ENCODE peak calls at places on chromosome 10, in eight cellular contexts. S is left lung, M is astrocyte of the cerebellum, V is cardiac fibroblast, H is body of pancreas, A is AG09309, F is pancreas, B is hepatocyte. R is an unnamed sample.

GRCh38 chr10:128373071-128373749 is 247.0 kb upstream of the MKI67 start:
- DNase-seq in A (no peak), F (no peak), S (no peak), H (no peak), B (no peak), M (no peak), V (no peak), R (no peak)

GRCh38 chr10:61981460-61981859 is 80.0 kb downstream of the ARID5B start:
- DNase-seq in M (no peak), S (no peak), H (no peak), V (no peak), A (no peak), B (peak), F (no peak), R (no peak)

GRCh38 chr10:72261323-72262018 is 12.3 kb upstream of the DDIT4 start:
- DNase-seq in S (no peak), A (no peak), F (no peak), V (no peak), B (peak), H (no peak), M (no peak), R (no peak)

GRCh38 chr10:118978998-118979350 is 50.5 kb upstream of the NANOS1 start:
- DNase-seq in V (no peak), B (no peak), A (no peak), S (no peak), M (no peak), H (no peak), F (no peak), R (no peak)

GRCh38 chr10:79358811-79359210 is 11.5 kb downstream of the PPIF start:
- DNase-seq in H (no peak), M (no peak), V (no peak), S (no peak), B (peak), A (no peak), F (peak), R (no peak)

GRCh38 chr10:75600833-75601232 is 169.4 kb downstream of the LRMDA start:
- DNase-seq in A (no peak), F (no peak), S (no peak), H (no peak), B (no peak), M (no peak), V (no peak), R (no peak)

GRCh38 chr10:89524279-89524678 is 11.1 kb downstream of the SLC16A12 start:
- DNase-seq in V (no peak), A (no peak), M (no peak), H (no peak), S (no peak), F (no peak), B (no peak), R (no peak)

GRCh38 chr10:130050008-130050407 is 60.6 kb downstream of the C10orf143 start:
- DNase-seq in A (no peak), M (no peak), V (no peak), F (no peak), B (no peak), H (no peak), S (no peak), R (no peak)

GRCh38 chr10:20274580-20274979 is 458.3 kb downstream of the PLXDC2 start:
- DNase-seq in V (no peak), A (no peak), S (no peak), B (no peak), M (no peak), H (no peak), F (no peak), R (no peak)

GRCh38 chr10:132516771-132517725 is 20.5 kb upstream of the INPP5A start:
- DNase-seq in B (peak), V (peak), H (peak), M (peak), F (peak), A (peak), S (peak), R (peak)

GRCh38 chr10:126686732-126687693 is 16.5 kb upstream of the C10orf90 start:
- DNase-seq in B (no peak), F (no peak), V (no peak), H (no peak), A (no peak), M (no peak), S (no peak), R (no peak)
- H3K4me3 ChIP-seq in B (no peak), F (no peak), V (no peak), H (no peak), A (no peak), M (no peak), S (no peak), R (no peak)

DNA sequence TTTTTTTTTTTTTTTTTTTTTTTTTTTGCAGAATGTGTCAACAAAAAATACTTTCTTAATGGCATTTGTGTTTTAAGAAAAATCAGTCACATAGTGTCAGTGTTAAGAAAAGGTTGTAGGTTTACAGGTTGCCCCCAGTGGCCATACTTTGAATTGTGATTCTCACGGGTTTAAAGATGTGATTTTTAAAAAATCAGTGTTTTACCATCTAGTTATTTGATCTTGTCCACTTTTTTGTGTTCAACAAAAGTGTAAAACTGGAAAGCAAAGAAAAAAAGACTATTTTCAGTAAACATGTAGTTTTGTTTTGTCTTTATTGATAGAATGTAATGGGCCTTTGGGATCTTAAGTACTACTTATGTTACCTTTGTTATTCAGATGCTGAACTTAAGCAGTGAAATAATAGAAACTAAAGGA is 25.7 kb downstream of the SUV39H2 start:
- DNase-seq in V (peak), F (no peak), A (no peak), M (no peak), B (peak), S (no peak), H (no peak), R (no peak)
- TF ChIP-seq CTCF in V (peak), F (no peak), A (peak), M (peak), B (peak), S (peak), H (peak), R (peak)

GRCh38 chr10:110568055-110568735 is 700 bp downstream of the SMC3 start:
- DNase-seq in B (peak), A (no peak), H (no peak), F (no peak), V (peak), S (no peak), M (no peak), R (no peak)

GRCh38 chr10:110569736-110570135 is 2.2 kb downstream of the SMC3 start:
- DNase-seq in B (peak), H (no peak), F (no peak), M (no peak), V (no peak), S (no peak), A (no peak), R (no peak)

GRCh38 chr10:110569120-110569519 is 1.6 kb downstream of the SMC3 start:
- DNase-seq in V (no peak), M (no peak), H (no peak), S (no peak), F (no peak), B (no peak), A (no peak), R (no peak)

GRCh38 chr10:110566472-110567200 is 859 bp upstream of the SMC3 start:
- DNase-seq in M (no peak), A (no peak), B (no peak), V (no peak), S (no peak), H (no peak), F (no peak), R (no peak)

DNA sequence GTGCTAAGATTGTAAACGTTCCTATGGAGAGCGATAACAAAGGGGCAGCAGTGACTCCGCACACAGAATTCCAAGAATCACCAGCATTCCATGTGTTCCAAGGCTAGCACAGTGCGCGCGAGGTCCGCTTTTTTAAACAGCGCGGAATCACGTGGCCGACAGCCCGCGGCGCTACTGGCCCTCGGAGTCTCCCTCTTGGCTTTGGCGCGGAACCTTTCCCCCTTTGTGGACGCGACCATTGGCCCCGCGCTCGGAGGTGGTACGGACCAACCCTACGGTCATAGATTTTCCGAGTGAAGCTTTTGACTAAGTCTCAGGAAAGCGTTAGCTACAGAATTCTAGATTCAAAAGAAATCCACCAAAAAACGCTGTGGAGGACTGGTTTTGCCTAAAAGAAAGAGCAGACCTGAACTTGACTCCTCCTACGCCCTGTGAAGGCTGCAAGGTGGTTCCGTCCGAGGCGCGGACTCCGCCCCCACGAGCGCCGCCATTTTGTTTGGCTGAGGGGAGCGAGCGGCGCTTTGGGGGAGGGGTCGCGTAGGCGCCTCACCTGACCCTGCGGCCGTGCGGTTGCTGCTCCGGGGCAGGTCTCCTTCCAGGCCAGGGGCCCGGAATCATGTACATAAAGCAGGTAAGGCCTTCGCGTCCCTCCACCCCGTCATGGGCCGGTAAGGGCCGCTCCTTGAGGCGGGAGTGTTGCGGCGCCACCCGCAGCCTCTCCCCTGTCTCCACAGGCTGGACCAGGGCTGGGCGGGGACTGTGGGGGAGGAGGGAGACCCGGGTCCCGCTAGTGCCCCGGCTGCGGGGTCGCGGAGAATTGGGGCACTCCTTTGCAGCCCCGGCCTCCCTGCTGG is at the start of gene SMC3:
- DNase-seq in M (peak), A (peak), H (peak), V (peak), B (peak), S (peak), F (peak), R (peak)
- H3K4me3 ChIP-seq in M (peak), A (peak), H (peak), V (peak), B (peak), S (peak), F (peak), R (peak)

GRCh38 chr10:84613336-84614021 is 285.1 kb downstream of the CCSER2 start:
- DNase-seq in B (peak), M (peak), A (no peak), H (peak), V (peak), F (no peak), S (no peak), R (no peak)
- TF ChIP-seq CTCF in B (peak), M (peak), A (peak), H (peak), V (no peak), F (no peak), S (peak), R (peak)

DNA sequence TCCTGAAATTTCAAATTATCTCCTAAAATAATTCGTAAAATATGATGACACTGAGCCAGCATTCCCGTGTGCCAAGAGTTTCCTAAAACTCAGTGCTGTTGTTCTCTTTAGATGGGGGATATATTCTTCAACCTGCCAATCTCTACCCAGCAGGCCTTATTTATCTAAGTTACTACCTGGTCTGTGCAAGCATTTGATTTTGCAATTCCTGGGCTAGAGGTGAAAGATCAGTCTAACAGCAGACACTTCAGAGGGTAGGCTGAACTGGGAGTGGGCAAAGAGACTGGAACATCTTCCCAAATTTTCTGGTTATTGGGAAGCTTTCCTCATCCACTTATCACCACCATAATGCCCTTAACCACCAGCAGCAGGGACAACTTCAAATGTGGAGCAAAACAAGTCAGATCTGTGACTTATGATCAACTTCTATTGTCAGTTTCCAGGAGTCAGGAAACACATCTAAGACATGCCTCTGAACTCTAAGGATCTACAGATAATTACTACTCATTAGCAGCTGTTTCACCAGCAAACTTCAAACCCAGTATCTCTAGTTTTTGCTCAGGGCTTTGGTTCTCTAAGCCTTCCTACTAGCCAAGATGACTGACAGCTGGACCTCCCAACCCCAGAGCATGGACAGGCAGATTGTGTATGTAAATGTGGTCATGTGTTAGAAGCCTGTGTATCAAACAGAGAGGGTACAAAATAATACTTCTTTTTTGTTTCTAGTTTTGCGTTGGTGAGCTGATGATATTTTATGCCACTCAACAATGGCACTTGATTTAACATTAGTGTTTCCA is 1.1 kb downstream of the ASAH2 start:
- DNase-seq in H (no peak), S (no peak), A (no peak), M (no peak), F (no peak), V (no peak), B (no peak), R (no peak)
- H3K4me3 ChIP-seq in H (no peak), S (no peak), A (no peak), M (no peak), F (no peak), V (no peak), B (no peak), R (no peak)